ENCODE peak calls at places on chromosomes 12 and 14, in four cellular contexts. Q, S, V and A are unnamed samples.
A peak's percentile ranks its signal among the peaks of the same experiment; 100 is the strongest.

GRCh38 chr12:122116707-122117535 is 38.4 kb downstream of the MLXIP start:
- DNase-seq in Q (no peak), S (peak; percentile 16), V (no peak), A (no peak)

GRCh38 chr14:94066089-94066676 is 14.8 kb downstream of the DDX24 start:
- DNase-seq in S (no peak), V (no peak), Q (no peak), A (no peak)

GRCh38 chr12:89700191-89700810 is 8.3 kb downstream of the ATP2B1 start:
- DNase-seq in S (no peak), V (no peak), Q (no peak), A (no peak)

GRCh38 chr14:38290601-38291190 is 34.8 kb upstream of the CLEC14A start:
- DNase-seq in Q (no peak), V (no peak), S (no peak), A (no peak)

GRCh38 chr12:29460082-29460481 is 37.4 kb downstream of the OVCH1 start:
- DNase-seq in V (no peak), S (no peak), Q (no peak), A (no peak)

GRCh38 chr14:33317675-33318074 is 379.0 kb downstream of the NPAS3 start:
- DNase-seq in Q (no peak), V (no peak), S (no peak), A (no peak)

GRCh38 chr14:29953501-29953900 is 25.9 kb upstream of the PRKD1 start:
- DNase-seq in V (no peak), Q (no peak), S (no peak), A (no peak)

GRCh38 chr12:118429703-118430383 is 53.5 kb downstream of the SUDS3 start:
- DNase-seq in S (no peak), V (no peak), Q (no peak), A (no peak)

GRCh38 chr12:111034148-111034910 is 114.0 kb upstream of the MYL2 start:
- DNase-seq in S (no peak), Q (no peak), V (no peak), A (no peak)

GRCh38 chr12:54529581-54529980 is 19.8 kb upstream of the PDE1B start:
- DNase-seq in V (no peak), Q (no peak), S (no peak), A (no peak)

GRCh38 chr14:54348923-54349615 is 47.7 kb upstream of the CDKN3 start:
- DNase-seq in S (peak; percentile 67), V (no peak), Q (no peak), A (peak; percentile 30)

GRCh38 chr12:67354322-67354721 is 85.2 kb downstream of the CAND1 start:
- DNase-seq in Q (no peak), V (no peak), S (no peak), A (no peak)

GRCh38 chr14:106039400-106039799 is 513.0 kb downstream of the TMEM121 start:
- DNase-seq in Q (peak; percentile 62), V (no peak), S (no peak), A (no peak)

GRCh38 chr12:49622501-49623141 is 740 bp upstream of the PRPF40B start:
- DNase-seq in S (no peak), V (peak; percentile 24), Q (peak; percentile 54), A (no peak)

GRCh38 chr12:1859643-1860042 is 39.3 kb downstream of the LRTM2 start:
- DNase-seq in S (no peak), V (no peak), Q (no peak), A (no peak)

GRCh38 chr14:78598046-78598652 is 428.0 kb downstream of the NRXN3 start:
- DNase-seq in Q (peak; percentile 18), V (peak; percentile 19), S (no peak), A (peak; percentile 18)

GRCh38 chr12:5492562-5492961 is 60.7 kb downstream of the NTF3 start:
- DNase-seq in V (no peak), Q (no peak), S (no peak), A (no peak)

GRCh38 chr12:91383106-91383505 is 200.5 kb upstream of the DCN start:
- DNase-seq in V (no peak), S (no peak), Q (no peak), A (peak; percentile 32)

GRCh38 chr12:57754411-57755193 is at the start of gene MARCHF9:
- DNase-seq in S (peak; percentile 77), Q (peak; percentile 78), V (no peak), A (peak; percentile 45)

GRCh38 chr14:100644383-100644782 is 57.2 kb upstream of the BEGAIN start:
- DNase-seq in Q (no peak), S (no peak), V (no peak), A (no peak)

GRCh38 chr12:113443030-113443539 is 20.9 kb downstream of the SDSL start:
- DNase-seq in Q (no peak), S (no peak), V (no peak), A (no peak)

GRCh38 chr14:52068741-52069616 is at the start of gene NID2:
- DNase-seq in Q (no peak), V (peak; percentile 85), S (peak; percentile 92), A (peak; percentile 91)

GRCh38 chr14:22264759-22265158 is 324.3 kb downstream of the DAD1 start:
- DNase-seq in V (no peak), S (no peak), Q (no peak), A (no peak)
- H3K27ac ChIP-seq in V (no peak overlapping the region), S (no peak overlapping the region), Q (no peak overlapping the region), A (no peak overlapping the region)

GRCh38 chr12:125021096-125021495 is 27.7 kb downstream of the BRI3BP start:
- DNase-seq in S (no peak), Q (no peak), V (no peak), A (no peak)
- H3K4me1 ChIP-seq in S (no peaks in the 10 kb centered on the region), Q (no peaks in the 10 kb centered on the region), V (no peaks in the 10 kb centered on the region), A (no peaks in the 10 kb centered on the region)

DNA sequence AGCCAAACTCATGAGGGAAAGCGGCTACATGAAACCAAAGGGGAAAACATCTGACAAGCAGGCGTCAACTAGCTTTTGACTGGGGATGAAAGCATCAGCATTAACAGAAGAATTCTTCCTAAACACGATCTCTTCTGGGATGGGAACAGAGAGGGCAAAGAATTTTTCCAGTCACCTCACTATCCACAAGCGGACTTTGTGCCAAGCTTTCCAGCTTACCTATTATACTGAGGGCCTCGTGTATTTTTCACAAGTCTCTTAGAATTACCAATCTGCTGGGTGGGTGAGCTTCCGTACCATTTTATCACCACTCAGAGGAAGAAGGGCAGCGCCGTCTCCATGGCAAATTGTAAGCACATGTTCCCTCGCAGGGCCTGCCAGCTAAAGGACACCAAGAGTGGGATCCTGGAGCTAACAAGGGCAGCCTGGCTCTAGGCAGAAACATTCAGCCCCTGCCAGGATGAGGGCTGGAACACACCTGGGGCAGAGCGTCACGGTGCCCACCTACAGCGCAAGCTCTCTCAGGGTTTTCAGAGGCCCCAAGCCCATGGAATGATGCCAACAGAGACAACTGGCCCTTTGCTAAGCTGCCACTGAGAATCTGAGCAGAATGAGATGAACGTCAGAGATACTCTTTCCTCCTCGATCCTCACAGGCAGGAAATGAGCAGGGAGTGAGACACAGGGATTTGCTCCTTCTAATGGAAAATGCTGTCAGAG is 74.6 kb downstream of the CHGA start:
- DNase-seq in S (no peak), V (no peak), Q (no peak), A (no peak)
- H3K27ac ChIP-seq in S (peak overlapping the region; percentile 5), V (no peak overlapping the region), Q (no peak overlapping the region), A (peak overlapping the region; percentile 85)

GRCh38 chr12:14900521-14901227 is 15.0 kb upstream of the MGP start:
- DNase-seq in S (no peak), Q (no peak), V (no peak), A (no peak)

GRCh38 chr12:14893471-14894250 is 8.0 kb upstream of the MGP start:
- DNase-seq in Q (no peak), V (peak; percentile 40), S (no peak), A (no peak)

GRCh38 chr12:14892726-14893442 is 7.2 kb upstream of the MGP start:
- DNase-seq in V (peak; percentile 68), S (no peak), Q (no peak), A (peak; percentile 78)

GRCh38 chr12:14901228-14901562 is 15.5 kb upstream of the MGP start:
- DNase-seq in Q (no peak), V (no peak), S (no peak), A (no peak)

GRCh38 chr12:14896477-14897184 is 11.0 kb upstream of the MGP start:
- DNase-seq in V (no peak), Q (no peak), S (no peak), A (no peak)
- H3K4me1 ChIP-seq in V (peaks cover 13% of the 10 kb centered on the region), Q (no peaks in the 10 kb centered on the region), S (no peaks in the 10 kb centered on the region), A (peaks cover 9% of the 10 kb centered on the region)

GRCh38 chr12:51886021-51886710 is 1.7 kb upstream of the ANKRD33 start:
- DNase-seq in Q (peak; percentile 66), V (peak; percentile 85), S (peak; percentile 68), A (peak; percentile 88)
- H3K27ac ChIP-seq in Q (peak overlapping the region; percentile 1), V (no peak overlapping the region), S (peak overlapping the region; percentile 65), A (peak overlapping the region; percentile 73)

DNA sequence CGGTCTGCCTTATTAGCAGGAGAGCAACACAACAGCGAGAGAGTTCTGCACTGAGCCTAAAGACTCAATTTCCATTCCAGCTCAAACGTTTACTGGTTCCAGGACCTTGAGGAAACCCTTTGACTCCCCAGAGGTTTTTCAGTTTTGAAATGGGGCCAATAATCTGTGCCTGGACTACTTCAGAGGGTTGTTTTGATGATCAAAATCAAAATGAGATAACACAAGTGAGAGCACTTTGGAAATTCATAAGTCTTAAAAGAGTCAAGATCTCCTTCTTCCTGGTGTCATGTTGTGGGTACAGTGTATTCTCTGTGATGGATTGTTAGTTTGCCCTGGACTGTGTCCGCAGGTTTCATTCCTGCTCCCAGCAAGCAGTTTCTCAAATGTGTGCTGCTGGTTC is 52.9 kb downstream of the RERG start:
- DNase-seq in V (no peak), S (no peak), Q (no peak), A (peak; percentile 83)
- H3K4me1 ChIP-seq in V (peaks cover 6% of the 10 kb centered on the region), S (no peaks in the 10 kb centered on the region), Q (no peaks in the 10 kb centered on the region), A (peaks cover 14% of the 10 kb centered on the region)